ENCODE peak calls at places on chromosomes 5 and 9, in four cellular contexts. One of them, this sample, is unnamed.

GRCh38 chr9:4324513-4324912 is 24.6 kb upstream of the GLIS3 start:
- DNase-seq in neuronal stem cell: no peak
- DNase-seq in IMR-90: peak; percentile 82
- DNase-seq in mesenchymal stem cell: peak; percentile 65
- DNase-seq in this sample: no peak

GRCh38 chr9:76567086-76567485 is 108.1 kb downstream of the GCNT1 start:
- DNase-seq in neuronal stem cell: no peak
- DNase-seq in IMR-90: no peak
- DNase-seq in mesenchymal stem cell: no peak
- DNase-seq in this sample: no peak

GRCh38 chr9:98597372-98597771 is 111.4 kb downstream of the GABBR2 start:
- DNase-seq in mesenchymal stem cell: no peak
- DNase-seq in neuronal stem cell: no peak
- DNase-seq in IMR-90: peak; percentile 64
- DNase-seq in this sample: no peak

GRCh38 chr9:98962181-98962560 is 18.5 kb downstream of the COL15A1 start:
- DNase-seq in IMR-90: peak; percentile 94
- DNase-seq in neuronal stem cell: no peak
- DNase-seq in mesenchymal stem cell: peak; percentile 76
- DNase-seq in this sample: no peak

GRCh38 chr9:123069010-123069481 is 35.6 kb downstream of the GPR21 start:
- DNase-seq in neuronal stem cell: no peak
- DNase-seq in IMR-90: peak; percentile 95
- DNase-seq in mesenchymal stem cell: no peak
- DNase-seq in this sample: no peak

GRCh38 chr5:850511-851006 is at the start of gene ZDHHC11:
- DNase-seq in IMR-90: no peak
- DNase-seq in mesenchymal stem cell: no peak
- DNase-seq in neuronal stem cell: no peak
- DNase-seq in this sample: peak; percentile 71

GRCh38 chr5:55601209-55601618 is 66.5 kb upstream of the PLPP1 start:
- DNase-seq in neuronal stem cell: peak; percentile 15
- DNase-seq in mesenchymal stem cell: peak; percentile 93
- DNase-seq in IMR-90: peak; percentile 61
- DNase-seq in this sample: no peak

GRCh38 chr5:172187118-172188032 is 649 bp downstream of the STK10 start:
- DNase-seq in mesenchymal stem cell: peak; percentile 87
- DNase-seq in neuronal stem cell: peak; percentile 27
- DNase-seq in IMR-90: peak; percentile 80
- DNase-seq in this sample: peak; percentile 67

GRCh38 chr5:91794856-91795548 is 411.9 kb upstream of the ARRDC3 start:
- DNase-seq in neuronal stem cell: no peak
- DNase-seq in IMR-90: no peak
- DNase-seq in mesenchymal stem cell: no peak
- DNase-seq in this sample: no peak

GRCh38 chr5:149228610-149229297 is 42.9 kb upstream of the AFAP1L1 start:
- DNase-seq in IMR-90: peak; percentile 92
- DNase-seq in mesenchymal stem cell: peak; percentile 91
- DNase-seq in neuronal stem cell: no peak
- DNase-seq in this sample: peak; percentile 46

GRCh38 chr5:111143910-111144309 is 51.8 kb downstream of the WDR36 start:
- DNase-seq in mesenchymal stem cell: peak; percentile 3
- DNase-seq in IMR-90: peak; percentile 73
- DNase-seq in neuronal stem cell: no peak
- DNase-seq in this sample: no peak

GRCh38 chr9:18906656-18907395 is 126.2 kb downstream of the SAXO1 start:
- DNase-seq in IMR-90: peak; percentile 69
- DNase-seq in mesenchymal stem cell: peak; percentile 33
- DNase-seq in neuronal stem cell: no peak
- DNase-seq in this sample: no peak

GRCh38 chr5:171323806-171324632 is 15.0 kb downstream of the TLX3 start:
- DNase-seq in IMR-90: no peak
- DNase-seq in mesenchymal stem cell: no peak
- DNase-seq in neuronal stem cell: no peak
- DNase-seq in this sample: no peak

GRCh38 chr5:126967808-126968466 is 62.4 kb downstream of the MARCHF3 start:
- DNase-seq in mesenchymal stem cell: peak; percentile 5
- DNase-seq in neuronal stem cell: no peak
- DNase-seq in IMR-90: no peak
- DNase-seq in this sample: no peak

GRCh38 chr9:131197160-131197911 is 72.0 kb downstream of the NUP214 start:
- DNase-seq in IMR-90: no peak
- DNase-seq in neuronal stem cell: no peak
- DNase-seq in mesenchymal stem cell: no peak
- DNase-seq in this sample: no peak

GRCh38 chr5:7012057-7012456 is 298.8 kb downstream of the TENT4A start:
- DNase-seq in IMR-90: no peak
- DNase-seq in mesenchymal stem cell: no peak
- DNase-seq in neuronal stem cell: no peak
- DNase-seq in this sample: no peak

GRCh38 chr5:80117446-80117845 is 82.3 kb downstream of the THBS4 start:
- DNase-seq in neuronal stem cell: no peak
- DNase-seq in IMR-90: no peak
- DNase-seq in mesenchymal stem cell: peak; percentile 18
- DNase-seq in this sample: no peak

GRCh38 chr5:150141544-150142188 is 14.0 kb downstream of the PDGFRB start:
- DNase-seq in IMR-90: peak; percentile 93
- DNase-seq in mesenchymal stem cell: peak; percentile 87
- DNase-seq in neuronal stem cell: peak; percentile 67
- DNase-seq in this sample: peak; percentile 61

GRCh38 chr5:55604611-55605067 is 69.9 kb upstream of the PLPP1 start:
- DNase-seq in IMR-90: peak; percentile 86
- DNase-seq in mesenchymal stem cell: peak; percentile 76
- DNase-seq in neuronal stem cell: no peak
- DNase-seq in this sample: no peak

GRCh38 chr9:122338989-122339388 is 31.8 kb upstream of the PTGS1 start:
- DNase-seq in mesenchymal stem cell: no peak
- DNase-seq in IMR-90: no peak
- DNase-seq in neuronal stem cell: no peak
- DNase-seq in this sample: no peak

GRCh38 chr5:1652873-1653707 is 129.3 kb upstream of the LPCAT1 start:
- DNase-seq in mesenchymal stem cell: no peak
- DNase-seq in IMR-90: no peak
- DNase-seq in neuronal stem cell: no peak
- DNase-seq in this sample: peak; percentile 33

GRCh38 chr5:151739939-151740335 is 18.5 kb downstream of the ATOX1 start:
- DNase-seq in IMR-90: peak; percentile 94
- DNase-seq in mesenchymal stem cell: peak; percentile 84
- DNase-seq in neuronal stem cell: no peak
- DNase-seq in this sample: no peak

GRCh38 chr9:124544535-124544934 is 37.3 kb upstream of the NR5A1 start:
- DNase-seq in IMR-90: no peak
- DNase-seq in neuronal stem cell: no peak
- DNase-seq in mesenchymal stem cell: no peak
- DNase-seq in this sample: no peak

GRCh38 chr5:68839019-68839552 is 254.7 kb upstream of the SLC30A5 start:
- DNase-seq in IMR-90: no peak
- DNase-seq in neuronal stem cell: no peak
- DNase-seq in mesenchymal stem cell: no peak
- DNase-seq in this sample: no peak

GRCh38 chr5:6365142-6365976 is 13.0 kb downstream of the MED10 start:
- DNase-seq in IMR-90: peak; percentile 53
- DNase-seq in neuronal stem cell: no peak
- DNase-seq in mesenchymal stem cell: peak; percentile 26
- DNase-seq in this sample: peak; percentile 16

GRCh38 chr5:96031811-96032261 is 70.2 kb upstream of the ELL2 start:
- DNase-seq in neuronal stem cell: no peak
- DNase-seq in IMR-90: peak; percentile 89
- DNase-seq in mesenchymal stem cell: no peak
- DNase-seq in this sample: no peak

GRCh38 chr5:134028496-134028895 is 23.7 kb upstream of the VDAC1 start:
- DNase-seq in mesenchymal stem cell: no peak
- DNase-seq in neuronal stem cell: no peak
- DNase-seq in IMR-90: no peak
- DNase-seq in this sample: no peak

GRCh38 chr9:112894031-112894430 is 3.4 kb upstream of the SLC46A2 start:
- DNase-seq in IMR-90: peak; percentile 33
- DNase-seq in mesenchymal stem cell: peak; percentile 8
- DNase-seq in neuronal stem cell: no peak
- DNase-seq in this sample: no peak

GRCh38 chr9:135865531-135865930 is 41.8 kb downstream of the CAMSAP1 start:
- DNase-seq in mesenchymal stem cell: no peak
- DNase-seq in neuronal stem cell: no peak
- DNase-seq in IMR-90: peak; percentile 65
- DNase-seq in this sample: no peak

GRCh38 chr9:35651964-35652828 is 1.5 kb upstream of the SIT1 start:
- DNase-seq in IMR-90: peak; percentile 72
- DNase-seq in neuronal stem cell: no peak
- DNase-seq in mesenchymal stem cell: peak; percentile 76
- DNase-seq in this sample: no peak

GRCh38 chr9:136239963-136240330 is 5.7 kb downstream of the QSOX2 start:
- DNase-seq in mesenchymal stem cell: no peak
- DNase-seq in neuronal stem cell: no peak
- DNase-seq in IMR-90: no peak
- DNase-seq in this sample: no peak

GRCh38 chr9:136230773-136231172 is 14.8 kb downstream of the QSOX2 start:
- DNase-seq in mesenchymal stem cell: no peak
- DNase-seq in IMR-90: no peak
- DNase-seq in neuronal stem cell: no peak
- DNase-seq in this sample: no peak

GRCh38 chr9:129778469-129778868 is 24.5 kb upstream of the TOR1B start:
- DNase-seq in IMR-90: no peak
- DNase-seq in mesenchymal stem cell: no peak
- DNase-seq in neuronal stem cell: no peak
- DNase-seq in this sample: no peak

GRCh38 chr5:150779397-150780179 is 1.0 kb downstream of the SMIM3 start:
- DNase-seq in IMR-90: peak; percentile 66
- DNase-seq in neuronal stem cell: no peak
- DNase-seq in mesenchymal stem cell: peak; percentile 41
- DNase-seq in this sample: peak; percentile 93

GRCh38 chr9:112694910-112695555 is 22.9 kb downstream of the INIP start:
- DNase-seq in mesenchymal stem cell: peak; percentile 9
- DNase-seq in IMR-90: no peak
- DNase-seq in neuronal stem cell: no peak
- DNase-seq in this sample: no peak

GRCh38 chr9:78549711-78550110 is 252.8 kb downstream of the PSAT1 start:
- DNase-seq in mesenchymal stem cell: no peak
- DNase-seq in neuronal stem cell: no peak
- DNase-seq in IMR-90: peak; percentile 17
- DNase-seq in this sample: no peak

GRCh38 chr5:181189363-181189961 is 15.5 kb downstream of the TRIM7 start:
- DNase-seq in IMR-90: peak; percentile 30
- DNase-seq in neuronal stem cell: no peak
- DNase-seq in mesenchymal stem cell: peak; percentile 71
- DNase-seq in this sample: no peak

GRCh38 chr9:137618105-137619067 is at the start of gene EHMT1:
- DNase-seq in neuronal stem cell: peak; percentile 94
- DNase-seq in mesenchymal stem cell: peak; percentile 77
- DNase-seq in IMR-90: peak; percentile 74
- DNase-seq in this sample: peak; percentile 83

GRCh38 chr9:114811969-114812636 is 6.3 kb upstream of the TNFSF15 start:
- DNase-seq in mesenchymal stem cell: no peak
- DNase-seq in neuronal stem cell: no peak
- DNase-seq in IMR-90: no peak
- DNase-seq in this sample: no peak

DNA sequence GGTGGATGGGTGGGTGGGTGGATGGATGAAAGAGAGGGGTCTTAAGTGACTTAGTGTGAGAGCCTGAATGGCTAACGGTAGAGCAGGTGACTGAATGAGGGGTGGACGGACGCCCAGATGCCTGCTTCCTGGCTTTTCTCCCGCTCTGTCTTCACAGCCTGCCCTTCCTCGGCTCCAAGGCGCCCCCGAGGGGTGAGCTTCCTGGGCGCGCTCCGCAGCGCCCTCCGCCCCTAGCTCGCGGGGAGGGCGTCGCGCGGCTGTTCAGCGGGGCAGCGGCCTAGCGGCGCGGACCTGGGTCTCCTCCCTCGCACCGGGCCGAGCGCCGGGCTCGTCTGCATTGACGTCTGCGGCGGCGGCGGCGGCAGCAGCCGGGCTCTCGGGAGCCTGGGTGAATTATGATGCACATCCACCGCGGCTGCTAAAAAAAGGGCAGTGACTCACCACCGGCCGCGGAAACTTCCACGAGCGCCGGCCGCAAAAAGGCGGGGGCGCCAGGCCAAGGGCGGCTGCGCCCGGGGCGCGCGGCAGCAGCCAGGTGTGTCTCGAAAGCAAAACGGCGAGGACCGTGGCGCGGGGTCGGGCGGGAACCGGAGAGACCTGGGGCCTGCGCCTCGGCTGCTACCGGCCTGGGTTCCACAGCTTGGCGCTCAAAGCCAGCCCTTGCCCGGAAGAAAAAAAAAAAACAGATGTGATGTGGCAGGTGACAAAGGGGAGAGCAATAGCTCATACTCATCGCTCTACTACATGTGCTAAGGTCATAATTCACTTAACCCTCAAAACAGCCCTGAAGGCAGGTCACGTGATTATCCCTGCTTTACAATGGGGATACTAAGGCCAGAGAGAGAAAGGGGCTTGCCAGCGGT is 143.0 kb upstream of the ADRA1B start:
- DNase-seq in neuronal stem cell: peak; percentile 37
- DNase-seq in mesenchymal stem cell: peak; percentile 93
- DNase-seq in IMR-90: peak; percentile 90
- DNase-seq in this sample: peak; percentile 62
- H4K91ac ChIP-seq in neuronal stem cell: no peak overlapping the region
- H4K91ac ChIP-seq in mesenchymal stem cell: no peak overlapping the region
- H4K91ac ChIP-seq in IMR-90: peak overlapping the region; percentile 46
- H4K91ac ChIP-seq in this sample: no peak overlapping the region

DNA sequence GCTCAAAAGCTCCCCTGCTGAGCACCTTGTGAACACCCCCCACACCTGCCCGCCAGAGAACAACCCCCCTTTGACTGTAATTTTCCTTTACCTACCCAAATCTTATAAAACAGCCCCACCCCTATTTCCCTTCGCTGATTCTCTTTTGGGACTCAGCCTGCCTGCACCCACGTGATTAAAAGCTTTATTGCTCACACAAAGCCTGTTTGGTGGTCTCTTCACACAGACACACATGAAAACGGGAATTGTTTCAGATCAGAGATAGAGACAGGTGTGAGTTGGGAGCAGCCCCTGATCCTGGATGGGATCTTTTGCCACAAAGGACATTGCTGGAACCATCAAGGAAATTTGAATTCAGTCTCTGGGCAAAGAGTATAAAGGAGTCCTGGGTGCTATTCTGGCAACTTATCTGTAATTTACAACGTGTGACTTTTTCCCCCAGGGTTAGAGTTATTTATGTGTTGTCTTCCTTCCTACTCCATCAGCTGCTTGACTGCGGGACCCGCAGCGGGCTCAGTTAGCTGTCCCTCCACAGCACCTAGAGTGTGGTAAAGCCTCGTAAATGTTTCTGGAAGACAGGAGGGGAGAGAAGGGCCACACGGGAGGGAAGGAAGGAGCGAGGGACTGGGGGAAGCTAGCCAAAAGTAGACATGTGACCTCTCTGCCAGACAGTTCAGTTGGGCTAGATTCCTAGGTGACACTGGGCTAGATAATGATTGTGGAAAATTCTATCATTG is 437.0 kb downstream of the ZNF608 start:
- DNase-seq in IMR-90: no peak
- DNase-seq in neuronal stem cell: no peak
- DNase-seq in mesenchymal stem cell: no peak
- DNase-seq in this sample: peak; percentile 62
- H2BK5ac ChIP-seq in IMR-90: no peak overlapping the region
- H2BK5ac ChIP-seq in neuronal stem cell: no peak overlapping the region
- H2BK5ac ChIP-seq in mesenchymal stem cell: peak overlapping the region; percentile 25
- H2BK5ac ChIP-seq in this sample: no peak overlapping the region

GRCh38 chr9:2302606-2303005 is 287.5 kb downstream of the SMARCA2 start:
- DNase-seq in mesenchymal stem cell: no peak
- DNase-seq in IMR-90: no peak
- DNase-seq in neuronal stem cell: no peak
- DNase-seq in this sample: no peak
- H4K91ac ChIP-seq in mesenchymal stem cell: no peak overlapping the region
- H4K91ac ChIP-seq in IMR-90: no peak overlapping the region
- H4K91ac ChIP-seq in neuronal stem cell: no peak overlapping the region
- H4K91ac ChIP-seq in this sample: no peak overlapping the region

GRCh38 chr9:93620041-93620506 is 43.7 kb downstream of the PHF2 start:
- DNase-seq in IMR-90: no peak
- DNase-seq in neuronal stem cell: no peak
- DNase-seq in mesenchymal stem cell: no peak
- DNase-seq in this sample: peak; percentile 80
- H2BK5ac ChIP-seq in IMR-90: no peak overlapping the region
- H2BK5ac ChIP-seq in neuronal stem cell: no peak overlapping the region
- H2BK5ac ChIP-seq in mesenchymal stem cell: no peak overlapping the region
- H2BK5ac ChIP-seq in this sample: no peak overlapping the region

This sample was measured in H9.